ENCODE peak calls at places on chromosomes 13 and 19, in five cellular contexts. G, K, N, M and J are unnamed samples.

GRCh38 chr13:89393758-89394157 is 1722.6 kb downstream of the SLITRK5 start:
- DNase-seq in M (no peak), N (no peak), K (no peak), G (no peak), J (no peak)

GRCh38 chr13:93660664-93661063 is 434.1 kb downstream of the GPC6 start:
- DNase-seq in K (no peak), M (no peak), G (no peak), N (no peak), J (no peak)

GRCh38 chr13:110634558-110634957 is 19.2 kb downstream of the NAXD start:
- DNase-seq in K (no peak), G (peak; percentile 93), N (no peak), M (no peak), J (no peak)

GRCh38 chr13:111515648-111516047 is 195.2 kb downstream of the TEX29 start:
- DNase-seq in G (no peak), M (no peak), N (no peak), K (no peak), J (no peak)

GRCh38 chr13:92473736-92474465 is 752.7 kb upstream of the GPC6 start:
- DNase-seq in K (no peak), N (no peak), G (no peak), M (no peak), J (no peak)

GRCh38 chr19:48117515-48118330 is 7.1 kb upstream of the PLA2G4C start:
- DNase-seq in G (no peak), M (no peak), N (no peak), K (no peak), J (no peak)

GRCh38 chr19:43101950-43102349 is 19.4 kb upstream of the PSG2 start:
- DNase-seq in N (no peak), G (no peak), M (no peak), K (no peak), J (no peak)

GRCh38 chr13:77565635-77566034 is 30.1 kb downstream of the SCEL start:
- DNase-seq in M (peak; percentile 39), K (peak; percentile 53), G (peak; percentile 57), N (no peak), J (peak; percentile 12)

GRCh38 chr19:4066176-4066606 is 508 bp downstream of the ZBTB7A start:
- DNase-seq in G (no peak), M (no peak), K (no peak), N (peak; percentile 81), J (peak; percentile 33)

GRCh38 chr19:11364296-11364904 is 9.2 kb downstream of the PLPPR2 start:
- DNase-seq in M (no peak), G (no peak), K (no peak), N (no peak), J (no peak)

GRCh38 chr13:59352600-59352999 is 811.1 kb downstream of the DIAPH3 start:
- DNase-seq in M (no peak), G (no peak), K (no peak), N (no peak), J (no peak)

GRCh38 chr19:44051654-44052402 is at the start of gene ZNF223:
- DNase-seq in G (peak; percentile 92), K (peak; percentile 96), M (peak; percentile 94), N (peak; percentile 96), J (peak; percentile 79)

GRCh38 chr19:52567921-52568320 is 2.2 kb upstream of the ZNF701 start:
- DNase-seq in G (no peak), M (no peak), N (no peak), K (no peak), J (no peak)

GRCh38 chr13:94712287-94712811 is at the start of gene SOX21:
- DNase-seq in G (no peak), N (no peak), M (peak; percentile 87), K (no peak), J (no peak)

GRCh38 chr19:8310342-8311055 is 2.3 kb upstream of the CD320 start:
- DNase-seq in N (peak; percentile 6), M (no peak), G (no peak), K (no peak), J (peak; percentile 1)

GRCh38 chr19:33323093-33323820 is 20.9 kb upstream of the CEBPA start:
- DNase-seq in G (no peak), K (no peak), M (no peak), N (no peak), J (no peak)

GRCh38 chr13:40812724-40813445 is 23.5 kb downstream of the SLC25A15 start:
- DNase-seq in K (no peak), M (no peak), N (no peak), G (peak; percentile 65), J (no peak)

GRCh38 chr13:102847272-102848234 is 1.7 kb downstream of the ERCC5 start:
- DNase-seq in K (peak; percentile 35), N (no peak), M (peak; percentile 46), G (peak; percentile 74), J (no peak)

DNA sequence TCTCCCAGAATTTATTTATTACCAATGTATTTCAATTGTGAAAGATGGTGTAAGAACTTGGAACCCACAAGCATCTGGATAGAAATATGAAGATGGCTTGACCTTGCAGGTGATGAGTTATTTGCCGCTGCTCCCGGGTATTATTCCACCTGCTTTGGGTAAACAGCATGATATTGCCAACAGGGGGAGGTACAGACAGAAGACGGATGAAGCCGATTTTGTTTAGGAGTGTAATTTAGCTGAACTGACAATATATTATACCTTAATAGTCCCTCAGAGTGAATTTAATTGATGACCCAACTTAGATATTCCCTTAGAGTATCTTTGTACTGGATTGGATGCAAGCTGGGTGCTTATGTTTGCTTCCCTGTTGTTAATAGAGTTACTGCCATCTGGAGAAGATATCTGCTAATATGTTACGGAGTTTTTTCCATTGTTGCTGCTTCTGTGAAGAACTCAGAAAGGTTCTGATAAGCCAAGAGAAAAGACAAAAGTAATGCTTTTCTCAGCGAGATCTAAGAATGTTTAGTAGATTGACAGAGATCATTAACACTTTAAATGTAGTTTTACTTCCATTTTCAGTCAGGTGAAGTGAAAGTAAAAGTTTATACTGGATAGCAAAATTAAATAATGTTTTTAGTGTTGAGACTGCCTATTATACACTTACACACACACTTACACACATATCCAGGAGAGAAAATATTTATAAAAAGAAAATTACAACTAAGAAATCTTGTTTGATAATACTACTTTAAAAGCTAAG is 2220.8 kb upstream of the PCDH20 start:
- DNase-seq in K (no peak), G (no peak), N (no peak), M (no peak), J (peak; percentile 5)
- TF ChIP-seq CTCF in K (no peak), G (peak; percentile 8), N (no peak), M (peak; percentile 36), J (peak; percentile 40)

GRCh38 chr13:34161829-34162544 is 344.0 kb downstream of the RFC3 start:
- DNase-seq in G (peak; percentile 88), K (peak; percentile 6), M (peak; percentile 41), N (no peak), J (no peak)

GRCh38 chr13:34165158-34165557 is 347.2 kb downstream of the RFC3 start:
- DNase-seq in M (no peak), N (no peak), K (no peak), G (no peak), J (no peak)

GRCh38 chr13:34162545-34162936 is 344.6 kb downstream of the RFC3 start:
- DNase-seq in K (no peak), G (no peak), N (no peak), M (no peak), J (no peak)

GRCh38 chr13:34166406-34166805 is 348.5 kb downstream of the RFC3 start:
- DNase-seq in M (no peak), K (no peak), G (no peak), N (no peak), J (no peak)

GRCh38 chr13:34164585-34164984 is 346.6 kb downstream of the RFC3 start:
- DNase-seq in M (peak; percentile 68), G (no peak), K (no peak), N (no peak), J (no peak)
- TF ChIP-seq CTCF in M (no peak), G (no peak), K (no peak), N (no peak), J (no peak)

GRCh38 chr13:74036373-74036772 is 97.8 kb downstream of the KLF12 start:
- DNase-seq in N (no peak), G (no peak), K (no peak), M (no peak), J (no peak)

GRCh38 chr13:74039154-74039553 is 95.0 kb downstream of the KLF12 start:
- DNase-seq in M (no peak), N (no peak), K (no peak), G (no peak), J (no peak)

GRCh38 chr13:74039667-74040066 is 94.5 kb downstream of the KLF12 start:
- DNase-seq in G (no peak), K (no peak), N (no peak), M (no peak), J (no peak)

GRCh38 chr13:74037762-74038161 is 96.4 kb downstream of the KLF12 start:
- DNase-seq in G (no peak), N (no peak), M (no peak), K (no peak), J (no peak)

DNA sequence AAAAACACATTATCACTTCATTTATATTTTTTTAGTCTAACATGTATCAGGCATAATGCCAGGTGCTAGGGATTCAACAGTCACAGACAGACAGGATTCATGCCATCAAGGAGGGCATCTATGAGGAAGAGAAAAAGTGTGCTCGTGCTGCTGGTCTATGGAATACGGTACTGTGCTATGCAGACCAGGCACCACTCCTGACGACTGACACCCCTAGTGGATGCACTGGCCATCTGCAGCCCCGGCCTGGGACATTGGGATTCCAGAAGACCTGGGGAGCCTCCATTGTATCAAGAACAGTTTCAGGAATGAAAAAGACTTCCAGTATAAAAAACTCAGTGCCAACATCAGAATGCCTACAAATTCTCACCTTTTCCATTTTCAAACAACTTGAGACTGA is 94.0 kb downstream of the KLF12 start:
- DNase-seq in N (peak; percentile 57), G (peak; percentile 32), K (peak; percentile 76), M (peak; percentile 89), J (peak; percentile 76)
- TF ChIP-seq CTCF in N (peak; percentile 50), G (peak; percentile 50), K (peak; percentile 53), M (peak; percentile 81), J (peak; percentile 49)

GRCh38 chr19:12838182-12838890 is at the start of gene MAST1:
- DNase-seq in K (peak; percentile 86), G (no peak), N (peak; percentile 51), M (peak; percentile 91), J (peak; percentile 68)

GRCh38 chr19:12840091-12841079 is 2.1 kb downstream of the MAST1 start:
- DNase-seq in G (peak; percentile 74), K (peak; percentile 92), N (peak; percentile 73), M (peak; percentile 98), J (peak; percentile 83)

GRCh38 chr19:12841094-12841493 is 2.8 kb downstream of the MAST1 start:
- DNase-seq in G (peak; percentile 27), K (peak; percentile 92), M (peak; percentile 100), N (peak; percentile 53), J (peak; percentile 73)

GRCh38 chr19:12837225-12837624 is 1.1 kb upstream of the MAST1 start:
- DNase-seq in M (no peak), N (peak; percentile 7), K (no peak), G (no peak), J (no peak)

DNA sequence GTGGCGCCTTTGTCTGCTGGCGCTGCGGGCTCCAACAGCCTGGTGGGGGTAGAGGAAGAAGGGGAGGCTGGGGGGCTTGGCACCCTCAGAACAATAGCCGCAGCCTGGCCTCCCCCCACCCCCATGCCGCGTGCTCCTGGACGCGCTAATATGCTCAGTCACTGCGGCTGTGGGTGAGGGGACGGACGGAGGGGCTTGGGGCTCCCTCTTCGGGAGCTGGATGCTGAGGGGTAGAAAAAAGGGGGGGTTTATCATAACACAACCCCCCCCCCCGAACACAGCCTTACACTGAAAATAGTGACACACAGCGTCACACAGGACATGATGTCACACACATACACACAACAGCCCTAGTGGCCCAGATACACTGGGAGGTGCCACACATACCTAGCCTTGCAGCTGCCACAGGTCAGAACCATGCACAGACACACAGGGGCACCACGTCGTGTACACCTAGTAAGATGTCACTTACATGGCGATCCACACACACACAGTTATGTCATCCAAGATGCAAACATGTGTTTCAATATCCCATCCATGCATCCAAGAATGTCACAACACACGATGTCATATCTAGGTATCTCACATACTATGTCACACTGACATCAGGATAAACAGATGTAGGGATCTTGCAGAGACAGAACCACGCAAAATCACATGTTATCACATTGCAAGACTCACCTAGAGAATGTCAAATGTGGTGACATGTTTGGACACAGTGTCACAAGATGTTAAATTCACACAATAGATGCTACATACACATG is 760 bp downstream of the MAST1 start:
- DNase-seq in M (peak; percentile 23), K (no peak), G (no peak), N (peak; percentile 35), J (no peak)
- TF ChIP-seq CTCF in M (no peak), K (no peak), G (no peak), N (no peak), J (no peak)